ENCODE peak calls at places on chromosomes 6 and 20, in eight cellular contexts. S, N, Y, W, X, K, D and T are unnamed samples. For H3K4me1, the result is how much of the 10 kb centered on the place peaks cover.

GRCh38 chr20:60115452-60115851 is 157.2 kb downstream of the CDH26 start:
- DNase-seq in D (no peak), Y (no peak), K (no peak), X (no peak), N (no peak), S (no peak), W (no peak), T (peak)

GRCh38 chr6:142698751-142699150 is 246.2 kb downstream of the HIVEP2 start:
- DNase-seq in D (no peak), Y (no peak), X (no peak), N (no peak), S (no peak), K (no peak), W (no peak), T (no peak)

GRCh38 chr20:47191074-47191673 is 165.3 kb downstream of the ZMYND8 start:
- DNase-seq in S (no peak), X (no peak), Y (peak), D (no peak), W (no peak), N (no peak), K (no peak), T (no peak)

GRCh38 chr20:2663364-2663886 is 591 bp downstream of the IDH3B start:
- DNase-seq in Y (no peak), W (no peak), D (peak), X (no peak), N (no peak), S (no peak), K (no peak), T (no peak)

GRCh38 chr6:109892451-109893435 is 85.4 kb upstream of the GPR6 start:
- DNase-seq in S (no peak), X (no peak), D (no peak), Y (peak), K (no peak), N (no peak), W (no peak), T (peak)

GRCh38 chr6:168163096-168163731 is 84.2 kb upstream of the FRMD1 start:
- DNase-seq in X (no peak), N (no peak), D (no peak), W (no peak), Y (no peak), S (no peak), K (no peak), T (peak)

GRCh38 chr20:30610044-30610693 is 647.3 kb upstream of the DEFB115 start:
- DNase-seq in Y (no peak), N (no peak), X (no peak), K (no peak), D (no peak), S (no peak), W (no peak), T (no peak)

GRCh38 chr6:24451581-24452041 is 37.8 kb downstream of the GPLD1 start:
- DNase-seq in X (no peak), D (no peak), K (no peak), Y (no peak), N (peak), S (no peak), W (no peak), T (no peak)

GRCh38 chr6:40782355-40782754 is 195.2 kb upstream of the LRFN2 start:
- DNase-seq in N (no peak), X (no peak), K (no peak), Y (no peak), W (no peak), D (no peak), S (no peak), T (no peak)

GRCh38 chr6:132666118-132666517 is 7.1 kb upstream of the TAAR1 start:
- DNase-seq in D (no peak), X (no peak), N (no peak), S (no peak), K (no peak), W (no peak), Y (no peak), T (no peak)

GRCh38 chr20:19658137-19658536 is 99.9 kb upstream of the RIN2 start:
- DNase-seq in N (peak), S (no peak), W (no peak), D (peak), X (no peak), Y (no peak), K (no peak), T (peak)

GRCh38 chr6:50713226-50713625 is at the start of gene TFAP2D:
- DNase-seq in X (no peak), Y (no peak), S (no peak), N (no peak), K (no peak), D (no peak), W (no peak), T (no peak)

GRCh38 chr6:163743796-163744195 is 329.3 kb downstream of the QKI start:
- DNase-seq in X (no peak), S (no peak), N (no peak), W (no peak), D (no peak), K (no peak), Y (no peak), T (no peak)

GRCh38 chr20:37627060-37627766 is 66.6 kb upstream of the CTNNBL1 start:
- DNase-seq in D (no peak), N (no peak), W (peak), K (peak), Y (peak), S (no peak), X (no peak), T (no peak)

GRCh38 chr6:760982-761955 is 68.3 kb upstream of the EXOC2 start:
- DNase-seq in N (no peak), X (no peak), D (no peak), K (no peak), S (no peak), Y (no peak), W (no peak), T (no peak)

GRCh38 chr20:42945595-42945994 is 244.1 kb downstream of the PTPRT start:
- DNase-seq in K (no peak), X (no peak), Y (no peak), S (no peak), D (no peak), N (no peak), W (no peak), T (no peak)

GRCh38 chr6:11093591-11094410 is at the start of gene SMIM13:
- DNase-seq in W (peak), D (peak), N (peak), K (peak), X (peak), S (peak), Y (peak), T (peak)

GRCh38 chr6:21257125-21257524 is 336.4 kb upstream of the SOX4 start:
- DNase-seq in N (no peak), K (no peak), S (no peak), W (no peak), X (no peak), Y (no peak), D (no peak), T (no peak)

GRCh38 chr6:124963416-124964083 is 1.3 kb downstream of the RNF217 start:
- DNase-seq in K (no peak), N (no peak), S (no peak), D (no peak), Y (no peak), W (no peak), X (no peak), T (no peak)

GRCh38 chr6:68559052-68559451 is 76.0 kb upstream of the ADGRB3 start:
- DNase-seq in X (no peak), S (no peak), W (no peak), N (no peak), D (no peak), K (no peak), Y (no peak), T (no peak)

GRCh38 chr6:25053875-25054371 is 118.2 kb upstream of the RIPOR2 start:
- DNase-seq in Y (peak), X (no peak), S (no peak), K (no peak), D (no peak), W (no peak), N (no peak), T (no peak)

GRCh38 chr6:2634151-2634964 is 116.4 kb downstream of the MYLK4 start:
- DNase-seq in D (peak), N (peak), X (peak), Y (peak), W (peak), S (peak), K (peak), T (peak)

GRCh38 chr6:29647927-29648642 is 8.8 kb upstream of the MOG start:
- DNase-seq in N (no peak), D (no peak), Y (peak), X (no peak), K (no peak), W (no peak), S (no peak), T (no peak)

GRCh38 chr6:109513571-109514071 is 30.6 kb upstream of the ZBTB24 start:
- DNase-seq in X (no peak), D (no peak), K (no peak), N (no peak), Y (peak), W (no peak), S (no peak), T (no peak)

GRCh38 chr6:5840742-5841141 is 166.0 kb downstream of the NRN1 start:
- DNase-seq in D (no peak), K (no peak), Y (no peak), S (no peak), N (no peak), W (no peak), X (no peak), T (no peak)

DNA sequence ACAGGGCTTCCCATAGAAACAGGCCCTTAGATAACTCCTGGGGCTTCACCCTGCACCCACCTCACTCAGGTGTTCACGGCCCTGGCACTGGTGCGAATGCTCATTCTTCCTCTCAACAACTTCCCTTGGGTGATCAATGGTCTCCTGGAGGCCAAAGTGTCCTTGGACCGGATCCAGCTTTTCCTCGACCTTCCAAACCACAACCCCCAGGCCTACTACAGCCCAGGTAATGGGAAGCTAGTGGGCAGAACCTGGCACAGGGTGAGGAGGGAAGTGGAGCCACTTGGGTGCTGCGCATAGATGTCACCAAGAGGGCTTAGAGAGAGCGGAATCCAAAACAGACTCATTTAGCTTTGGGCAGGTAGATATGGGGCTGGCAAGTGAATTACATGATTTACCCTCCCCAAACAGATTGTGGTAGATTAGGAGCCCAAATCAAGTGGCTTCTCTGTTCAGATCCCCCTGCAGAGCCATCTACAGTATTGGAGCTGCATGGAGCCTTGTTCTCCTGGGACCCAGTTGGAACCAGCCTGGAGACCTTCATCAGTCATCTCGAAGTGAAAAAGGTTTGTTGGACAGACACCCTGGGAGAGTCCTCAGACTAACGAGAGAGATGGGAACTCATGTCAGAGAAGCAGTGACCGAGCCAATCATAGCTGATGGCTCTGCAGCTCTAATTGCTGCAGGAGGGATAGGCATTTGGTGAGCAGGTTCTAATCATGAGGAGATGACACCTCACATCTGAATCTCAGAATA is 8.5 kb downstream of the ABCC10 start:
- DNase-seq in D (peak), X (no peak), Y (no peak), S (no peak), K (no peak), W (no peak), N (no peak), T (no peak)
- H3K27ac ChIP-seq in D (no peak), X (no peak), Y (no peak), S (no peak), K (no peak), W (peak), N (peak), T (peak)

DNA sequence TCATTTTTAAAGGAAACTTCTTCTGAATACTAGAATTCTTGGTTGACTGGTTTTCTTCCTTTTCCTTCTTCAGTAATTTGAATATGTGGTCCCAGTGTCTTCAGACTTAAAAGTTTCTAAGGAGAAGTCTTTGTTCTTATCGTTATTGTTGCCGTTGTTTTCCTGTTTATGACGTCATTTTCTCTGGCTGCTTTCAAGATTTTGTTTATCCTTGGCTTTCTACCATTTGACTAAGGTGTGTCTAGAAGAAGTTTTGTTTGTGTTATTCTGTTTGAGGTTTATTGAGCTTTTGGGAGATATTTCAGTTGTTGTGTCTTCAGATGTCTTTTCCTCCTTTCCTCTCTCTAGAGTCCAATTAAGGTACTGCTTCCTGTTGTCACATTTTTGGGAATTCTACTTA is 24.5 kb downstream of the CDYL start:
- DNase-seq in K (no peak), X (no peak), W (no peak), Y (no peak), S (no peak), N (no peak), D (no peak), T (no peak)
- H3K4me1 ChIP-seq in K (under half), X (under half), W (under half), Y (under half), S (under half), N (under half), D (under half), T (under half)

GRCh38 chr6:150270330-150271052 is 98.3 kb upstream of the IYD start:
- DNase-seq in W (no peak), D (no peak), N (no peak), K (no peak), X (no peak), S (no peak), Y (no peak), T (no peak)
- H3K27ac ChIP-seq in W (no peak), D (no peak), N (no peak), K (no peak), X (no peak), S (peak), Y (peak), T (no peak)

GRCh38 chr6:158376650-158377081 is 64.4 kb downstream of the TULP4 start:
- DNase-seq in X (no peak), W (no peak), K (no peak), N (no peak), S (no peak), D (no peak), Y (peak), T (no peak)

GRCh38 chr6:158381214-158381613 is 68.9 kb downstream of the TULP4 start:
- DNase-seq in D (no peak), N (no peak), Y (peak), K (no peak), W (no peak), S (no peak), X (no peak), T (no peak)

GRCh38 chr6:158377866-158378265 is 65.6 kb downstream of the TULP4 start:
- DNase-seq in S (no peak), X (no peak), K (no peak), Y (peak), N (no peak), W (no peak), D (no peak), T (no peak)

GRCh38 chr6:158382491-158382890 is 70.2 kb downstream of the TULP4 start:
- DNase-seq in K (no peak), Y (no peak), N (no peak), D (no peak), X (no peak), W (no peak), S (no peak), T (no peak)

GRCh38 chr6:158379336-158379735 is 67.1 kb downstream of the TULP4 start:
- DNase-seq in S (no peak), X (no peak), Y (peak), K (no peak), N (no peak), D (no peak), W (no peak), T (no peak)
- H3K4me1 ChIP-seq in S (under half), X (under half), Y (half or more), K (under half), N (under half), D (under half), W (under half), T (under half)